ENCODE peak calls at places on chromosomes 6 and 20, in four cellular contexts. N, Z, K and M are unnamed samples.
A peak's percentile ranks its signal among the peaks of the same experiment; 100 is the strongest.

GRCh38 chr6:41940759-41941279 is 789 bp downstream of the CCND3 start:
- DNase-seq in N (no peak), Z (no peak), K (peak; percentile 67), M (no peak)

GRCh38 chr6:152746172-152746553 is 4.4 kb upstream of the VIP start:
- DNase-seq in N (no peak), Z (no peak), K (no peak), M (peak; percentile 7)

GRCh38 chr6:126228001-126228791 is 111.7 kb upstream of the CENPW start:
- DNase-seq in N (no peak), Z (no peak), K (peak; percentile 73), M (no peak)

GRCh38 chr6:112279044-112279916 is 24.9 kb upstream of the LAMA4 start:
- DNase-seq in N (no peak), Z (no peak), K (no peak), M (no peak)

GRCh38 chr20:17953935-17954334 is 14.7 kb downstream of the SNX5 start:
- DNase-seq in N (no peak), Z (no peak), K (no peak), M (no peak)

GRCh38 chr6:158834675-158835385 is 15.7 kb upstream of the EZR start:
- DNase-seq in N (no peak), Z (no peak), K (no peak), M (no peak)

GRCh38 chr6:109260126-109260525 is 122.1 kb downstream of the CD164 start:
- DNase-seq in N (no peak), Z (no peak), K (no peak), M (no peak)

GRCh38 chr6:138837246-138837645 is 41.4 kb downstream of the ECT2L start:
- DNase-seq in N (no peak), Z (no peak), K (no peak), M (no peak)

GRCh38 chr6:45212976-45213375 is 115.2 kb upstream of the RUNX2 start:
- DNase-seq in N (no peak), Z (no peak), K (no peak), M (no peak)

GRCh38 chr20:13771853-13772453 is 12.8 kb downstream of the ESF1 start:
- DNase-seq in N (no peak), Z (peak; percentile 8), K (peak; percentile 50), M (peak; percentile 25)

GRCh38 chr6:157505912-157506491 is 125.0 kb downstream of the ZDHHC14 start:
- DNase-seq in N (no peak), Z (no peak), K (no peak), M (no peak)

GRCh38 chr20:57397693-57398108 is 6.5 kb downstream of the RBM38 start:
- DNase-seq in N (no peak), Z (no peak), K (no peak), M (no peak)

GRCh38 chr6:127496471-127496870 is 22.7 kb downstream of the MTCL3 start:
- DNase-seq in N (no peak), Z (no peak), K (no peak), M (no peak)

GRCh38 chr20:18524646-18525045 is 16.9 kb downstream of the SEC23B start:
- DNase-seq in N (no peak), Z (no peak), K (no peak), M (peak; percentile 54)

GRCh38 chr6:26445934-26446667 is 5.8 kb downstream of the BTN3A3 start:
- DNase-seq in N (peak; percentile 76), Z (no peak), K (no peak), M (no peak)

GRCh38 chr6:6497976-6498375 is 90.5 kb upstream of the LY86 start:
- DNase-seq in N (no peak), Z (no peak), K (no peak), M (no peak)

GRCh38 chr20:31720486-31721407 is 1.9 kb downstream of the BCL2L1 start:
- DNase-seq in N (no peak), Z (no peak), K (no peak), M (no peak)

GRCh38 chr20:40562031-40562430 is 127.0 kb downstream of the MAFB start:
- DNase-seq in N (no peak), Z (no peak), K (no peak), M (peak; percentile 19)

GRCh38 chr6:93792751-93793150 is 373.4 kb upstream of the EPHA7 start:
- DNase-seq in N (no peak), Z (no peak), K (no peak), M (no peak)

GRCh38 chr6:100342830-100343229 is 121.9 kb downstream of the SIM1 start:
- DNase-seq in N (no peak), Z (no peak), K (no peak), M (no peak)

GRCh38 chr6:170512249-170512648 is 40.9 kb downstream of the PSMB1 start:
- DNase-seq in N (no peak), Z (no peak), K (no peak), M (no peak)

GRCh38 chr6:1708820-1709612 is 99.3 kb downstream of the FOXC1 start:
- DNase-seq in N (no peak), Z (no peak), K (no peak), M (no peak)

GRCh38 chr20:6665161-6665560 is 102.3 kb upstream of the BMP2 start:
- DNase-seq in N (no peak), Z (no peak), K (no peak), M (no peak)

GRCh38 chr20:6664574-6664973 is 102.9 kb upstream of the BMP2 start:
- DNase-seq in N (no peak), Z (no peak), K (no peak), M (no peak)

GRCh38 chr20:6663751-6664388 is 103.6 kb upstream of the BMP2 start:
- DNase-seq in N (no peak), Z (no peak), K (no peak), M (no peak)

GRCh38 chr20:6663104-6663503 is 104.4 kb upstream of the BMP2 start:
- DNase-seq in N (no peak), Z (no peak), K (no peak), M (no peak)

DNA sequence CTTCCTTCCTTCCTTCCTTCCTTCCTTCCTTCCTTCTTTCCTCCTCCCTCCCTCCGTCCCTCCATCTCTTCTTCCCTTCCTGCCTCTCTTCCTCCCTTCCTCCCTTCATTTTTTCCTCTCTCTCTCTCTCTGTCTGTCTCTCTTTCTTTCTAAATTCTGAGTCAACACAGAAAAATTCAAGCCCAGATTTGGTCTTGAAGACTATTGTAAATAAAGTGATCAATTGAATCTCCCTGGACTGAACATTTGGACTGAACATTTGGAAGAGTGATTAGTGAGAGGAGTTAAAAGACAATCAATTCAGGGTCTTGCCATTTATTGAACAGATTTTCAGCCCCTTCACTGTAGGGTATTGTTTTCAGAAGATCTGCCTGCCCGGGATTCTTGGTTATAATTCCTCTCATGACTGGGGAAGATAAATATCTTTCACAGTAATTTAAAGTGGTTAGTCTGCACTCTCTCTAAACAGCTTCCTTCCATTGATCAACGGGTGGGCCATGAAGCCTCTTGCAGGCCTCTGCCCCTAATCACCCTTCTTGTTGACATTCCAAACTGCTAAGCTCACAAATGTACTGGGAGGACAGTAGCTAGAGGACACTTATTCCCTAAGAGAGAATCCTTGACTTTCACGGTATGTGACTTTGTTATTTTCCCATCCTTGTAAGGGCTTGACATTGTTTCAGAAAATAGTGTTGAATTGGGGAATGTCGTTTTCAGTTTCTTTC is 101.7 kb upstream of the BMP2 start:
- DNase-seq in N (no peak), Z (no peak), K (no peak), M (no peak)
- TF ChIP-seq RCOR1 in N (no peak), Z (no peak), K (no peak), M (no peak)

GRCh38 chr6:168318579-168319278 is 848 bp downstream of the DACT2 start:
- DNase-seq in N (no peak), Z (no peak), K (no peak), M (no peak)

GRCh38 chr6:168318090-168318489 is 1.5 kb downstream of the DACT2 start:
- DNase-seq in N (no peak), Z (no peak), K (no peak), M (no peak)

GRCh38 chr6:168320661-168321060 is 1.1 kb upstream of the DACT2 start:
- DNase-seq in N (no peak), Z (no peak), K (no peak), M (no peak)

GRCh38 chr6:168322966-168323365 is 3.4 kb upstream of the DACT2 start:
- DNase-seq in N (no peak), Z (no peak), K (no peak), M (no peak)

DNA sequence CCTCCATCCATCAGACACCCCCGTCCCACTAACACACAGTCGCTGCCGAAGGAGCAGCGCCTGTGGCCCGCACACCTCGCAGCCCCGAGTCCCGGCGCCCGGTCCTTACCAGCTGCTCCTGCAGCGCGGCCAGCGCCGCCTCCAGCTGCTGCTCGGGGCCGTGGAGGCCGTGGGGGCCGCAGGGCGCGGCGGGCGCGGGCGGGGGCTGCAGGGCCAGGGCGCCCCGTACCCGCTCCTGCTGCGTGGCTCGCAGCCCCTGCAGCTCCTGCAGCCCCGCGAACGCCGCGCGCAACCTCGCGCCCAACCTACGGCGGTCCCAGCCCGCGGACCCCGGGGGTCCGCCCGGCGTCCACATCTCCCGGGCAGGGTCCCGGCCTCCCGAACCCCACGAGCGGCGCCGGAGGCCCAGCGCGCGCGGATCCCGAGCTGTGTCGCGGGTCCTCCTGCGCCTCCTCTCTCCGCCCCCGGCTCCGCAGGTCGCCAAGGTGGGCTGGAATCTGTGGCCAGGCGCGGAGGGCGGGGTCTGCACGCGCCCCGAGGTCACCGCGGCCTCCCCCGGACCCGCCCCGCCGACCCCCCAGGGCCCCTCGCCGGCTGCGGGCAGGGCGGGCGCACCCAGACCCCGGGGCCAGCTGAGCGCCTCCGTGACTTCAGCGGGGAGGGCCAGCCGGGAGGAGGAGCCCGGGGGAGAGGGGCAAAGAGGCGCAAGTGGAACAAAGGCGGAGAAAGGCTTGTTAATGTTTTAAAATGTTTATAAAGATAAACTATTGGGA is at the start of gene DACT2:
- DNase-seq in N (no peak), Z (no peak), K (peak; percentile 82), M (peak; percentile 18)
- H3K4me3 ChIP-seq in N (no peak within 1 kb of the TSS), Z (no peak within 1 kb of the TSS), K (peak within 1 kb of the TSS; percentile 31), M (peak within 1 kb of the TSS; percentile 72)

GRCh38 chr6:166572370-166573261 is 13.9 kb downstream of the RAMACL start:
- DNase-seq in N (no peak), Z (no peak), K (peak; percentile 50), M (no peak)
- TF ChIP-seq MAX in N (no peak), Z (no peak), K (no peak), M (no peak)

GRCh38 chr20:62376112-62377063 is 9.3 kb upstream of the LAMA5 start:
- DNase-seq in N (no peak), Z (no peak), K (no peak), M (no peak)

GRCh38 chr20:62377615-62378085 is 9.3 kb upstream of the RPS21 start:
- DNase-seq in N (no peak), Z (no peak), K (no peak), M (no peak)

GRCh38 chr20:62377064-62377461 is 9.8 kb upstream of the RPS21 start:
- DNase-seq in N (no peak), Z (no peak), K (no peak), M (no peak)

GRCh38 chr20:62381202-62381797 is 5.6 kb upstream of the RPS21 start:
- DNase-seq in N (no peak), Z (no peak), K (no peak), M (no peak)

GRCh38 chr20:62378215-62378614 is 8.7 kb upstream of the RPS21 start:
- DNase-seq in N (no peak), Z (no peak), K (no peak), M (no peak)
- TF ChIP-seq RCOR1 in N (no peak), Z (no peak), K (no peak), M (no peak)